ENCODE peak calls at places on chromosomes 7 and 10, in five cellular contexts. One of them, this sample, is unnamed.

GRCh38 chr7:136114966-136115762 is 138.0 kb upstream of the MTPN start:
- DNase-seq in Peyer's patch: peak; percentile 20
- DNase-seq in lower lobe of right lung: no peak
- DNase-seq in psoas muscle: no peak
- DNase-seq in pancreas: peak; percentile 64
- DNase-seq in this sample: no peak

GRCh38 chr10:73252445-73253225 is at the start of gene MRPS16:
- DNase-seq in psoas muscle: peak; percentile 93
- DNase-seq in Peyer's patch: peak; percentile 95
- DNase-seq in pancreas: peak; percentile 94
- DNase-seq in lower lobe of right lung: peak; percentile 94
- DNase-seq in this sample: peak; percentile 93

GRCh38 chr10:58637372-58637771 is 124.7 kb downstream of the BICC1 start:
- DNase-seq in psoas muscle: no peak
- DNase-seq in lower lobe of right lung: no peak
- DNase-seq in pancreas: no peak
- DNase-seq in Peyer's patch: no peak
- DNase-seq in this sample: no peak

GRCh38 chr10:75058142-75058541 is 53.3 kb upstream of the SAMD8 start:
- DNase-seq in Peyer's patch: no peak
- DNase-seq in lower lobe of right lung: no peak
- DNase-seq in psoas muscle: peak; percentile 34
- DNase-seq in pancreas: no peak
- DNase-seq in this sample: peak; percentile 32

GRCh38 chr10:124916098-124916584 is 25.8 kb upstream of the ZRANB1 start:
- DNase-seq in Peyer's patch: no peak
- DNase-seq in pancreas: no peak
- DNase-seq in psoas muscle: no peak
- DNase-seq in lower lobe of right lung: no peak
- DNase-seq in this sample: no peak

GRCh38 chr10:111996103-111996502 is 187.5 kb downstream of the GPAM start:
- DNase-seq in psoas muscle: no peak
- DNase-seq in lower lobe of right lung: no peak
- DNase-seq in Peyer's patch: no peak
- DNase-seq in pancreas: no peak
- DNase-seq in this sample: no peak

GRCh38 chr10:13865758-13866491 is 279.2 kb downstream of the PRPF18 start:
- DNase-seq in Peyer's patch: no peak
- DNase-seq in psoas muscle: peak; percentile 38
- DNase-seq in pancreas: no peak
- DNase-seq in lower lobe of right lung: no peak
- DNase-seq in this sample: peak; percentile 72

GRCh38 chr10:124194199-124194824 is 100.9 kb upstream of the CHST15 start:
- DNase-seq in pancreas: no peak
- DNase-seq in lower lobe of right lung: no peak
- DNase-seq in Peyer's patch: no peak
- DNase-seq in psoas muscle: no peak
- DNase-seq in this sample: no peak

GRCh38 chr7:68676789-68677535 is 921.3 kb upstream of the AUTS2 start:
- DNase-seq in psoas muscle: no peak
- DNase-seq in lower lobe of right lung: no peak
- DNase-seq in pancreas: no peak
- DNase-seq in Peyer's patch: no peak
- DNase-seq in this sample: no peak

DNA sequence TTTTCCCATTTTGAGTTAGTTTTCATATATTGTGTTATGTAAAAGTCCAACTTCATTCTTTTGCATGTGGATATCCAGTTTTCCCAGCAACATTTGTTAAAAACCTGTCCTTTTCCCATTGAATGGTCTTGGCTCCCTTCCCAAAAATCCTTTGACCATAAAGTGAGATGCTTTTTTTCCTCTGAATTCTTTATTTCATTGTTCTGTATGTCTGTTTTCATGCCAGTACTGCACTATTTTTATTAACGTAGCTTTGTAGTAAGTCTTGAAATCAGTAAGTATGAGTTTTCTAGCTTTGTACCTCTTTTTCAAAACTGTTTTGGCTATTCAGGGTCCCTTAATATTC is 20.0 kb downstream of the C1GALT1 start:
- DNase-seq in lower lobe of right lung: no peak
- DNase-seq in psoas muscle: no peak
- DNase-seq in pancreas: no peak
- DNase-seq in Peyer's patch: no peak
- DNase-seq in this sample: no peak
- H3K27me3 ChIP-seq in lower lobe of right lung: no peaks in the 10 kb centered on the region
- H3K27me3 ChIP-seq in psoas muscle: no peaks in the 10 kb centered on the region
- H3K27me3 ChIP-seq in pancreas: no peaks in the 10 kb centered on the region
- H3K27me3 ChIP-seq in Peyer's patch: no peaks in the 10 kb centered on the region
- H3K27me3 ChIP-seq in this sample: no peaks in the 10 kb centered on the region

GRCh38 chr10:44858017-44858371 is 53.1 kb upstream of the TMEM72 start:
- DNase-seq in pancreas: no peak
- DNase-seq in lower lobe of right lung: no peak
- DNase-seq in psoas muscle: no peak
- DNase-seq in Peyer's patch: no peak
- DNase-seq in this sample: no peak
- TF ChIP-seq CTCF in pancreas: no peak
- TF ChIP-seq CTCF in lower lobe of right lung: no peak
- TF ChIP-seq CTCF in psoas muscle: no peak
- TF ChIP-seq CTCF in Peyer's patch: no peak
- TF ChIP-seq CTCF in this sample: no peak

GRCh38 chr10:62020362-62020730 is 118.8 kb downstream of the ARID5B start:
- DNase-seq in psoas muscle: no peak
- DNase-seq in pancreas: no peak
- DNase-seq in lower lobe of right lung: no peak
- DNase-seq in Peyer's patch: no peak
- DNase-seq in this sample: no peak
- H3K27ac ChIP-seq in psoas muscle: no peak overlapping the region
- H3K27ac ChIP-seq in pancreas: no peak overlapping the region
- H3K27ac ChIP-seq in lower lobe of right lung: peak overlapping the region; percentile 32
- H3K27ac ChIP-seq in Peyer's patch: no peak overlapping the region
- H3K27ac ChIP-seq in this sample: peak overlapping the region; percentile 91

GRCh38 chr7:151201751-151202150 is 8.5 kb downstream of the H2BK1 start:
- DNase-seq in psoas muscle: no peak
- DNase-seq in lower lobe of right lung: no peak
- DNase-seq in Peyer's patch: no peak
- DNase-seq in pancreas: no peak
- DNase-seq in this sample: no peak

GRCh38 chr7:151202836-151203235 is 7.5 kb downstream of the H2BK1 start:
- DNase-seq in psoas muscle: no peak
- DNase-seq in pancreas: no peak
- DNase-seq in lower lobe of right lung: no peak
- DNase-seq in Peyer's patch: no peak
- DNase-seq in this sample: no peak

GRCh38 chr7:151204383-151205032 is 5.8 kb downstream of the H2BK1 start:
- DNase-seq in Peyer's patch: no peak
- DNase-seq in lower lobe of right lung: no peak
- DNase-seq in psoas muscle: no peak
- DNase-seq in pancreas: no peak
- DNase-seq in this sample: no peak

GRCh38 chr7:151199196-151199874 is 11.0 kb downstream of the H2BK1 start:
- DNase-seq in Peyer's patch: no peak
- DNase-seq in psoas muscle: no peak
- DNase-seq in lower lobe of right lung: no peak
- DNase-seq in pancreas: no peak
- DNase-seq in this sample: no peak

GRCh38 chr7:151201344-151201743 is 8.9 kb downstream of the H2BK1 start:
- DNase-seq in Peyer's patch: no peak
- DNase-seq in pancreas: no peak
- DNase-seq in lower lobe of right lung: no peak
- DNase-seq in psoas muscle: no peak
- DNase-seq in this sample: no peak
- H3K27me3 ChIP-seq in Peyer's patch: no peaks in the 10 kb centered on the region
- H3K27me3 ChIP-seq in pancreas: no peaks in the 10 kb centered on the region
- H3K27me3 ChIP-seq in lower lobe of right lung: peaks cover 34% of the 10 kb centered on the region
- H3K27me3 ChIP-seq in psoas muscle: peaks cover 24% of the 10 kb centered on the region
- H3K27me3 ChIP-seq in this sample: peaks cover 88% of the 10 kb centered on the region

GRCh38 chr10:122656741-122657140 is 42.9 kb downstream of the C10orf120 start:
- DNase-seq in pancreas: no peak
- DNase-seq in lower lobe of right lung: no peak
- DNase-seq in Peyer's patch: no peak
- DNase-seq in psoas muscle: no peak
- DNase-seq in this sample: no peak

GRCh38 chr10:122657255-122657654 is 42.4 kb downstream of the C10orf120 start:
- DNase-seq in psoas muscle: no peak
- DNase-seq in pancreas: no peak
- DNase-seq in lower lobe of right lung: no peak
- DNase-seq in Peyer's patch: no peak
- DNase-seq in this sample: no peak

GRCh38 chr10:122657734-122658133 is 41.9 kb downstream of the C10orf120 start:
- DNase-seq in pancreas: no peak
- DNase-seq in psoas muscle: no peak
- DNase-seq in Peyer's patch: no peak
- DNase-seq in lower lobe of right lung: no peak
- DNase-seq in this sample: no peak

GRCh38 chr10:122659651-122660050 is 40.0 kb downstream of the C10orf120 start:
- DNase-seq in pancreas: no peak
- DNase-seq in lower lobe of right lung: no peak
- DNase-seq in Peyer's patch: no peak
- DNase-seq in psoas muscle: no peak
- DNase-seq in this sample: no peak

DNA sequence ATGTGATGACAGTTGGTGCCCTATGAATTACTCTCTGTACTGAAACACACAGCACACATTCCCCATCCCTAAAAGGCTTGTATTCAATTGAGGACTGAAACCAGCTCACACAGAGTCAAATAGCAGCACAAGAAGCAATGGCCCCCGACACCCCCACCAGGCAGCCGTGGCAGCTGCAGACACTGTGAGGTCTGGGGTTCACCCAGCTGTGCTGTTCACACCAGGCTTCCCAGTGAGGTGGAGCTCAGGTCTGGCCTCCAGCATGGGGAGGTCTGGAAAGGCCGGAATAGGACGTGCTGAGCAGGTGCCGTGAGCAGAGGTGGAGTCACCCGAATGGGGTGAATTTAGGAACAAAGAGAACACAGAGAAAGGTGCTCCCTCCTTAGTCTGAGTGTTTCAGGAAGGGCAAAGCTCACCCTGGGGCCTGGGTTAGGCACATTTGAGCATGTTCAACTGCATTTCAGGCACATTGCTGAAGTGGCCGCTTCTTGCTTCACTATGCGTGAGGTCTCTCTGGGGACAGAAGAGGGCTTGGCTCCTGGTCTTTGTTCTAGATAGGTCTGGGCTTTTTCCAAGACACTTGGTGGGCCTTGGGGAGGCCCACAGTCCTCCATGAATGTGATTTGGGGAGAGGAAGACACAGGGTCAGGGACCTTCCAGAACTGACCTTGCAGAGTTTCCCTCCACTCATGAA is 41.1 kb downstream of the C10orf120 start:
- DNase-seq in pancreas: no peak
- DNase-seq in lower lobe of right lung: no peak
- DNase-seq in Peyer's patch: no peak
- DNase-seq in psoas muscle: no peak
- DNase-seq in this sample: no peak
- TF ChIP-seq CTCF in pancreas: no peak
- TF ChIP-seq CTCF in lower lobe of right lung: no peak
- TF ChIP-seq CTCF in Peyer's patch: no peak
- TF ChIP-seq CTCF in psoas muscle: no peak
- TF ChIP-seq CTCF in this sample: no peak

GRCh38 chr7:106471021-106471420 is 186.2 kb upstream of the NAMPT start:
- DNase-seq in pancreas: no peak
- DNase-seq in psoas muscle: no peak
- DNase-seq in lower lobe of right lung: no peak
- DNase-seq in Peyer's patch: no peak
- DNase-seq in this sample: no peak
- H3K27ac ChIP-seq in pancreas: no peak overlapping the region
- H3K27ac ChIP-seq in psoas muscle: no peak overlapping the region
- H3K27ac ChIP-seq in lower lobe of right lung: no peak overlapping the region
- H3K27ac ChIP-seq in Peyer's patch: no peak overlapping the region
- H3K27ac ChIP-seq in this sample: no peak overlapping the region

DNA sequence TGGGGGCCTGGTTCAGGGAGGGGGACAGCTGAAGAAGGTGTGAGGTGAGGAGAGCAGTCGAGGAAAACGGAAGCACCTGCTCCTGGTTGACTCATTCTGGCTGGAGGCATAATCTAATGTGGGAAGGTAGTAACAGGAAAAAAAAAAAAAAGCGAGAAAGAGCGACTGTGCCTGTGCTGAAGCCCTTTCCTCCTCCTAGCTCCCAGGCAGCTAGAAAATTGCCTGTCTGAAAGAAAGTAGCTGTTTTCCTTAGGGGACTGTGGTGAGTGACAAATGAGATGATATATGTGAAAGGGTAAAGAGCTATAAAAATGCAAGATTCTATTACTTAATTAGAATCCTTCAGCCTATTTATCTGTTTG is 4.9 kb upstream of the MEST start:
- DNase-seq in lower lobe of right lung: no peak
- DNase-seq in Peyer's patch: no peak
- DNase-seq in psoas muscle: no peak
- DNase-seq in pancreas: no peak
- DNase-seq in this sample: peak; percentile 64
- H3K27me3 ChIP-seq in lower lobe of right lung: no peaks in the 10 kb centered on the region
- H3K27me3 ChIP-seq in Peyer's patch: no peaks in the 10 kb centered on the region
- H3K27me3 ChIP-seq in psoas muscle: peaks cover 12% of the 10 kb centered on the region
- H3K27me3 ChIP-seq in pancreas: no peaks in the 10 kb centered on the region
- H3K27me3 ChIP-seq in this sample: no peaks in the 10 kb centered on the region

GRCh38 chr10:36730316-36730715 is 395.1 kb upstream of the ANKRD30A start:
- DNase-seq in lower lobe of right lung: no peak
- DNase-seq in Peyer's patch: no peak
- DNase-seq in pancreas: no peak
- DNase-seq in psoas muscle: no peak
- DNase-seq in this sample: peak; percentile 42

GRCh38 chr10:36721851-36722250 is 403.5 kb upstream of the ANKRD30A start:
- DNase-seq in Peyer's patch: no peak
- DNase-seq in psoas muscle: no peak
- DNase-seq in pancreas: no peak
- DNase-seq in lower lobe of right lung: no peak
- DNase-seq in this sample: no peak

GRCh38 chr10:36722777-36723176 is 402.6 kb upstream of the ANKRD30A start:
- DNase-seq in lower lobe of right lung: no peak
- DNase-seq in pancreas: no peak
- DNase-seq in Peyer's patch: no peak
- DNase-seq in psoas muscle: no peak
- DNase-seq in this sample: no peak

GRCh38 chr10:36720931-36721330 is 404.5 kb upstream of the ANKRD30A start:
- DNase-seq in lower lobe of right lung: no peak
- DNase-seq in Peyer's patch: no peak
- DNase-seq in psoas muscle: no peak
- DNase-seq in pancreas: no peak
- DNase-seq in this sample: no peak

GRCh38 chr10:36725581-36726520 is 399.5 kb upstream of the ANKRD30A start:
- DNase-seq in lower lobe of right lung: no peak
- DNase-seq in Peyer's patch: no peak
- DNase-seq in pancreas: no peak
- DNase-seq in psoas muscle: peak; percentile 49
- DNase-seq in this sample: peak; percentile 92
- TF ChIP-seq CTCF in lower lobe of right lung: no peak
- TF ChIP-seq CTCF in Peyer's patch: no peak
- TF ChIP-seq CTCF in pancreas: no peak
- TF ChIP-seq CTCF in psoas muscle: no peak
- TF ChIP-seq CTCF in this sample: peak; percentile 77

DNA sequence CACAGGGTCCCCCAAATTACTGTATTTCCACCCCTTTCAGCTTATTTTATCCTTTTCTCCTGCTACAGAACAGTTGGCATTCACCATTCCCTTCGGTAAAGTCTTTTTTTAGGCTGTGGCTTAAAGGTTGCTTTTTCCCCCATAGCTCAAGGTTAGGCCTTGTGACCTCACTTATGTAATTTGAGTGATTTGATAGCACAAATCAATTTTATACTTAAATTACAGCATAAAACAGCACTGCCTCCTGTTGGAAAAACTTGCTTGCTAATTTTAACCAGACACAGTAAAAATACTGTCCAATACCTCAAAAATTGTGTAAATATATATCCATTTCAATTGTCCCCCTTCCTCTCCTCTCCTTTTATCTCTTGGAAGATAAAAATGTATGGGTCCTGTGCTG is 7.1 kb downstream of the GIMAP1 start:
- DNase-seq in psoas muscle: no peak
- DNase-seq in Peyer's patch: no peak
- DNase-seq in pancreas: no peak
- DNase-seq in lower lobe of right lung: no peak
- DNase-seq in this sample: no peak
- H3K27ac ChIP-seq in psoas muscle: no peak overlapping the region
- H3K27ac ChIP-seq in Peyer's patch: no peak overlapping the region
- H3K27ac ChIP-seq in pancreas: no peak overlapping the region
- H3K27ac ChIP-seq in lower lobe of right lung: no peak overlapping the region
- H3K27ac ChIP-seq in this sample: no peak overlapping the region

This sample was measured in foreskin keratinocyte.